ENCODE peak calls at places on chromosomes 2 and 18, in six cellular contexts. A is right lobe of liver; V is OCI-LY7; G is AG09319; B is HTR-8/SVneo; K is stimulated activated CD8-positive, alpha-beta memory T cell treated with anti-CD3 and anti-CD28 coated beads, Interleukin-7, amount 100 ng/mL, for 24 hours. L is an unnamed sample.

GRCh38 chr2:142234701-142235100 is 103.9 kb upstream of the LRP1B start:
- DNase-seq in V (no peak), A (no peak), K (no peak), G (no peak), B (no peak), L (no peak)

GRCh38 chr2:3141696-3142095 is 235.9 kb downstream of the EIPR1 start:
- DNase-seq in G (no peak), B (no peak), K (no peak), V (no peak), A (peak), L (no peak)

GRCh38 chr2:11132036-11132671 is 23.1 kb upstream of the SLC66A3 start:
- DNase-seq in A (no peak), V (no peak), B (no peak), G (no peak), K (no peak), L (no peak)

GRCh38 chr18:45954070-45954712 is 12.9 kb downstream of the EPG5 start:
- DNase-seq in V (no peak), A (no peak), K (no peak), B (peak), G (peak), L (no peak)

GRCh38 chr18:12621737-12622306 is 36.1 kb downstream of the SPIRE1 start:
- DNase-seq in V (no peak), G (no peak), K (no peak), A (no peak), B (peak), L (no peak)

GRCh38 chr18:11482271-11482670 is 127.1 kb upstream of the SLC35G4 start:
- DNase-seq in B (no peak), G (no peak), K (no peak), V (no peak), A (no peak), L (no peak)

GRCh38 chr2:170255971-170256370 is 78.0 kb downstream of the MYO3B start:
- DNase-seq in G (no peak), V (no peak), B (no peak), K (no peak), A (no peak), L (no peak)

GRCh38 chr2:172361360-172361759 is 66.0 kb upstream of the ITGA6 start:
- DNase-seq in V (no peak), G (no peak), K (no peak), B (no peak), A (no peak), L (no peak)

GRCh38 chr18:6370886-6371635 is 43.6 kb downstream of the L3MBTL4 start:
- DNase-seq in B (no peak), V (no peak), G (no peak), K (no peak), A (peak), L (no peak)

GRCh38 chr2:240432430-240432819 is 3.0 kb upstream of the GPC1 start:
- DNase-seq in A (peak), K (no peak), V (no peak), B (no peak), G (no peak), L (no peak)

GRCh38 chr2:236943068-236943467 is 142.6 kb upstream of the COPS8 start:
- DNase-seq in V (no peak), A (no peak), G (no peak), B (no peak), K (no peak), L (no peak)

L was measured in stimulated activated CD4-positive, alpha-beta T cell treated with anti-CD3 and anti-CD28 coated beads, Interleukin-4, amount 100 ng/mL, for 48 hours.